ENCODE peak calls at places on chromosomes 16 and 17, in four cellular contexts. B, K, C and G are unnamed samples.

GRCh38 chr16:3771513-3771912 is 54.2 kb upstream of the TRAP1 start:
- DNase-seq in B (no peak), C (no peak), K (no peak), G (no peak)

GRCh38 chr17:42187833-42188232 is 2.6 kb upstream of the HCRT start:
- DNase-seq in K (no peak), C (no peak), B (no peak), G (no peak)

GRCh38 chr17:36594626-36595401 is 3.1 kb downstream of the DHRS11 start:
- DNase-seq in B (no peak), C (no peak), K (peak), G (no peak)

GRCh38 chr17:41894791-41895331 is 23.9 kb downstream of the ACLY start:
- DNase-seq in C (peak), B (no peak), K (no peak), G (no peak)

GRCh38 chr17:21282231-21282630 is 2.3 kb upstream of the MAP2K3 start:
- DNase-seq in C (peak), B (peak), K (no peak), G (peak)

GRCh38 chr16:56916571-56917403 is 15.2 kb upstream of the HERPUD1 start:
- DNase-seq in B (no peak), K (no peak), C (no peak), G (no peak)

GRCh38 chr17:9645858-9646555 is 690 bp downstream of the USP43 start:
- DNase-seq in K (peak), C (no peak), B (peak), G (peak)

GRCh38 chr17:53629188-53629587 is 193.5 kb upstream of the KIF2B start:
- DNase-seq in B (no peak), C (peak), K (no peak), G (no peak)

GRCh38 chr16:67245189-67245585 is 2.1 kb downstream of the FHOD1 start:
- DNase-seq in C (no peak), K (no peak), B (no peak), G (no peak)

GRCh38 chr16:4370570-4371480 is 823 bp upstream of the VASN start:
- DNase-seq in C (peak), B (no peak), K (peak), G (peak)

GRCh38 chr16:65905326-65905725 is 461.2 kb upstream of the CDH5 start:
- DNase-seq in C (no peak), B (no peak), K (no peak), G (no peak)

GRCh38 chr17:61305024-61305423 is 94.6 kb upstream of the TBX2 start:
- DNase-seq in K (no peak), C (peak), B (no peak), G (no peak)

GRCh38 chr16:476039-476438 is 50.6 kb downstream of the RAB11FIP3 start:
- DNase-seq in B (no peak), K (no peak), C (no peak), G (no peak)

GRCh38 chr17:81027591-81028505 is 7.1 kb upstream of the BAIAP2 start:
- DNase-seq in B (no peak), C (no peak), K (no peak), G (peak)
- TF ChIP-seq EZH2 in B (no peak), C (peak), K (no peak), G (no peak)

GRCh38 chr17:74858672-74859438 is 830 bp downstream of the GRIN2C start:
- DNase-seq in K (no peak), B (no peak), C (no peak), G (no peak)

GRCh38 chr17:74861554-74862107 is 1.9 kb upstream of the GRIN2C start:
- DNase-seq in B (no peak), K (no peak), C (no peak), G (no peak)

GRCh38 chr17:74860999-74861553 is 1.4 kb upstream of the GRIN2C start:
- DNase-seq in B (no peak), K (no peak), C (no peak), G (no peak)

GRCh38 chr17:74859439-74860228 is at the start of gene GRIN2C:
- DNase-seq in K (peak), C (no peak), B (no peak), G (peak)

GRCh38 chr17:74860229-74860998 is 729 bp upstream of the GRIN2C start:
- DNase-seq in C (no peak), B (no peak), K (no peak), G (no peak)
- TF ChIP-seq EZH2 in C (no peak), B (no peak), K (no peak), G (peak)

GRCh38 chr17:79789943-79790804 is 6.7 kb downstream of the CBX8 start:
- DNase-seq in B (no peak), K (peak), C (no peak), G (peak)
- TF ChIP-seq EZH2 in B (no peak), K (no peak), C (peak), G (peak)

GRCh38 chr17:46978489-46979022 is 497 bp downstream of the RPRML start:
- DNase-seq in B (no peak), C (no peak), K (no peak), G (no peak)

GRCh38 chr17:46979023-46979870 is at the start of gene RPRML:
- DNase-seq in K (peak), B (no peak), C (no peak), G (peak)

GRCh38 chr17:46977348-46977747 is 1.7 kb downstream of the RPRML start:
- DNase-seq in B (no peak), K (peak), C (peak), G (peak)

GRCh38 chr17:46976626-46977270 is 2.3 kb downstream of the RPRML start:
- DNase-seq in B (no peak), C (no peak), K (peak), G (no peak)

DNA sequence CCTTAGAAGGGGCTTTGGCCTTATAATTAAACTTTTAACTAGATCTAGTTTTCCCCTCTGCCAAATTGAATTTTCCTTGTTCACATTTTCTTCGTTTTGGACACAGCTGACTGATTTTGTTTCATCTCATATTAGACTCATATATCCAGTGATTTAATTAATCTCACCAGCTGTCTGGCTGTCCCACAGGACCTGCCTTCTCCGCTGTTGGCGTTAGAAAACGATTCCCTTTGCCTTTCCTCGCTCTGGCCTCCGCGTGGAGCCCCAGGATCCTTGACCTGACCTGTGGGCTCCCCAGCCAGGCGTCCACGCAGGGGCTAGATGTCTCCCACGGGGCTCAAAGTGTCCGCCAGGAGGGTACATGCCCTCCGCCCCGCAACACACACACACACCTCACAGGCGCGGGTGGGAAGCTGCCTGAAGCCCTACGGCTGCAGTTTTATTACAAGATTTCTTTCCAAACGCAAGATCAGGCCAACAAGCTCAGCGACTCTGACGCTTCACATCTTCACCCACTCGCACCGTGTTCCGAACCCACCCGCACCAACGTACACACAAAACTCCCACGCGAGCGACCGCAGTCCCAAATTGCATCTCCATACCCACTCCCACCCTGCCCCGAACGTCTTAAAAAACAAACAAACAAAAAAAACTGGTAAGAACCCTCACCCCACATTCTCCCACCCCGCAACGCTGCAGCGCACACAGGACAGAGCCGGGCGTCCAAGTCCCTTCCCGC is 1.1 kb downstream of the RPRML start:
- DNase-seq in C (no peak), B (no peak), K (no peak), G (no peak)
- TF ChIP-seq EZH2 in C (peak), B (no peak), K (no peak), G (no peak)

DNA sequence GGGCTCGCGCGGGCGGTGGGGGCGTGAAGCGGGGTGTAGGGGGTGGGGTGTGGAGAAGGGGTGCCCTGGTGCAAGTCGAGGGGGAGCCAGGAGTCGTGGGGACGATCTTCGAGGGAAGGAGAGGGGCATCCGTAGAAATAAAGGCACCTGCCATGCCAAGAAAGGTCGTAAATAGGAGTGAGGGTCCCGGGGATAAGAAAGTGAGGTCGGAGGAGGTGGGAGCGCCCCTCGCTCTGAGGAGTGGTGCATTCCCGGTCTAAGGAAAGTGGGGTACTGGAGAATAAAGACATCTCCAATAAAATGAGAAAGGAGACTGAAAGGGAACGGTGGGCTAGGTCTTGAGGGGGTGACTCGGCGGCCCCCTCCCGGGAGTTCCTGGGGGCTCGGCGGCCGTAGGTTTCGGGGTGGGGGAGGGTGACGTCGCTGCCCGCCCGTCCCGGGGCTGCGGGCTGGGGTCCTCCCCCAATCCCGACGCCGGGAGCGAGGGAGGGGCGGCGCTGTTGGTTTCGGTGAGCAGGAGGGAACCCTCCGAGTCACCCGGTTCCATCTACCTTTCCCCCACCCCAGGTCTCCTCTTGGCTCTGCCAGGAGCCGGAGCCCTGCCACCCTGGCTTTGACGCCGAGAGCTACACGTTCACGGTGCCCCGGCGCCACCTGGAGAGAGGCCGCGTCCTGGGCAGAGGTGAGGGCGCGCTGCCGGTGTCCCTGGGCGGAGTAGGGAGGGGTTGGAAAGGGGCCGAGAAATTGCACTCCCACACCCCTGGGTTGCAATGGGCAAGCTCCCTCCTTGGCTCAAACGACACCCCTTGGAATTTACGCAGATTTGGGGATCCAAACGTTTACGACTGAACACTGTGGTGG is 868 bp downstream of the CDH1 start:
- DNase-seq in C (no peak), B (no peak), K (no peak), G (peak)
- TF ChIP-seq EZH2 in C (peak), B (no peak), K (no peak), G (peak)

DNA sequence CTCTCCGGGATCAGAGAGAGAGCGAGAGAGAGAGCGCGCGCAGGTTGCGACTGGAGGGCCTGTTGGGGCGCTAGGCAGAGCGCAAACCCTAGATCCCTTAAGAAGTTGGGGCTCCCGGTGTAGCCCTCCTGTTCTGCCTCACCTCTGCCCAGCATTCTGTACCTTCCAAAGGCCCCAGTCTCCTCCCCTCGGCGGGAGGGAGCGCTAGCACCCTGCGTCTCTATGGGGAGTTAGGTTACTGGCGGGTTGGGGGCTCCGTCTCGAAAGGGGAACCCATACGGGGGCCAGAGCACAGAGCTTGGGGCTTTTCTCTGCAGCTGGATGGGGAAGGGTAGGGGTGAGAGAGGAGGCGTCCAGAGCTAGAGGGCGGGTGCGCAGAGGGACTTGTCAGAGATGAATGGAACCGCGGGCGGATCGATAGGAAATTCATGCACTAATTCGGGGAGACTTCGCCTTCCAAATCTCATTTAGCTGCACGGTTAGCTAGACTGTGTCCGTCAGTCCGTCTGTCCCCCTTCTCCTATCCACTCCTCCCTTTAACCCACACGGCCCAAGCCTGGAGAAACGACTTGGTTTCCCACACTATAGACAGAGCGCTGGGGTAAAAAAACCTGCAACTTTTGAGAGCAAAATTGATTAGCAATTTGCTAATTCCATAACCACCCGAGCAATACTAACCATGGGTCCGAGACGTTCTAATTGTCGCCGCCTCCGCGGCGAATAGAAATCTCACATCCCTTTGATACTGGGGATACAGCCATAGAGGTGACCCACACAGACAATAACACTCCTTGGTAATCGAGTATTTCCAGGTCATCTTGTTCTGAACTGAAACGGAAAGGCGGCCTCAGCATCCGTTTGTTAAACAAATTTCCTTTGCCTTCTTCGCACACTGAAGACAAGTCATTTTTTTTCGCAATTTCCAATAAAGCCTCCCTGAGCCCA is 738 bp upstream of the HOXB4 start:
- DNase-seq in K (peak), C (peak), B (no peak), G (no peak)
- TF ChIP-seq EZH2 in K (no peak), C (no peak), B (no peak), G (peak)

GRCh38 chr17:2853111-2853721 is 57.0 kb downstream of the RAP1GAP2 start:
- DNase-seq in B (no peak), C (peak), K (peak), G (peak)
- TF ChIP-seq EZH2 in B (no peak), C (no peak), K (no peak), G (peak)